ENCODE peak calls at places on chromosomes 4 and X, in six cellular contexts. M, C, P, O, V and F are unnamed samples.

GRCh38 chr4:67765401-67765800 is 11.2 kb upstream of the GNRHR start:
- DNase-seq in C (no peak), V (no peak), M (no peak), P (no peak), O (no peak), F (no peak)

GRCh38 chr4:47719576-47719975 is 118.3 kb downstream of the CORIN start:
- DNase-seq in M (no peak), V (no peak), C (no peak), O (no peak), P (no peak), F (no peak)

GRCh38 chrX:74534569-74535038 is 79.8 kb downstream of the RLIM start:
- DNase-seq in V (no peak), O (no peak), M (no peak), C (no peak), P (no peak), F (no peak)

GRCh38 chr4:140790765-140791164 is 34.6 kb upstream of the TBC1D9 start:
- DNase-seq in V (no peak), C (peak; percentile 64), M (no peak), O (peak; percentile 64), P (no peak), F (peak; percentile 49)

GRCh38 chr4:85039526-85039925 is 73.0 kb upstream of the WDFY3 start:
- DNase-seq in V (no peak), C (no peak), O (no peak), P (no peak), M (no peak), F (no peak)

GRCh38 chrX:136168929-136169735 is 21.8 kb downstream of the FHL1 start:
- DNase-seq in P (peak; percentile 69), V (no peak), M (no peak), C (no peak), O (peak; percentile 84), F (no peak)

GRCh38 chrX:20487227-20487626 is 220.5 kb upstream of the RPS6KA3 start:
- DNase-seq in O (no peak), V (no peak), M (no peak), P (no peak), C (no peak), F (no peak)

GRCh38 chr4:70518716-70519115 is 347 bp downstream of the AMTN start:
- DNase-seq in P (no peak), M (no peak), O (no peak), C (no peak), V (no peak), F (no peak)

GRCh38 chr4:6307891-6308290 is 38.2 kb downstream of the WFS1 start:
- DNase-seq in C (no peak), V (no peak), P (no peak), O (no peak), M (no peak), F (no peak)

GRCh38 chr4:71732066-71732465 is 51.8 kb downstream of the GC start:
- DNase-seq in V (no peak), C (no peak), P (no peak), M (no peak), O (no peak), F (no peak)

GRCh38 chr4:183898456-183898855 is 6.7 kb upstream of the STOX2 start:
- DNase-seq in O (no peak), M (no peak), C (no peak), V (no peak), P (no peak), F (no peak)

GRCh38 chr4:153420361-153420760 is 45.8 kb upstream of the TMEM131L start:
- DNase-seq in O (no peak), P (no peak), C (no peak), M (no peak), V (no peak), F (no peak)

GRCh38 chr4:128623508-128624215 is 185.8 kb upstream of the JADE1 start:
- DNase-seq in C (no peak), P (no peak), M (no peak), V (no peak), O (no peak), F (no peak)

GRCh38 chr4:115944146-115944905 is 830.9 kb upstream of the NDST4 start:
- DNase-seq in C (no peak), P (no peak), M (no peak), O (no peak), V (no peak), F (no peak)

GRCh38 chr4:190020790-190021717 is 6.0 kb downstream of the FRG2 start:
- DNase-seq in V (peak; percentile 51), M (peak; percentile 74), O (peak; percentile 58), P (no peak), C (peak; percentile 41), F (peak; percentile 83)

GRCh38 chr4:78040431-78040830 is 16.7 kb upstream of the FRAS1 start:
- DNase-seq in O (no peak), P (no peak), V (no peak), M (no peak), C (no peak), F (no peak)

GRCh38 chr4:92234393-92235176 is 69.2 kb upstream of the GRID2 start:
- DNase-seq in P (no peak), C (no peak), O (no peak), M (no peak), V (no peak), F (no peak)

GRCh38 chr4:541271-541670 is 34.8 kb downstream of the TMEM271 start:
- DNase-seq in C (no peak), M (no peak), P (no peak), V (no peak), O (peak; percentile 14), F (no peak)

GRCh38 chr4:47704693-47705325 is 133.1 kb downstream of the CORIN start:
- DNase-seq in P (no peak), C (peak; percentile 63), O (peak; percentile 60), V (peak; percentile 35), M (no peak), F (no peak)

GRCh38 chr4:2051086-2051485 is 8.0 kb upstream of the NAT8L start:
- DNase-seq in O (peak; percentile 15), C (no peak), M (no peak), P (no peak), V (no peak), F (peak; percentile 80)

GRCh38 chrX:37998586-37999267 is 7.6 kb upstream of the SYTL5 start:
- DNase-seq in C (no peak), P (no peak), M (peak; percentile 14), O (no peak), V (no peak), F (no peak)

GRCh38 chr4:150119492-150119891 is 41.2 kb downstream of the DCLK2 start:
- DNase-seq in C (no peak), O (no peak), V (no peak), M (peak; percentile 20), P (no peak), F (no peak)

GRCh38 chr4:107379054-107379869 is 340.8 kb downstream of the PAPSS1 start:
- DNase-seq in C (no peak), O (no peak), P (no peak), V (no peak), M (no peak), F (no peak)

GRCh38 chr4:70651864-70652506 is 14.3 kb downstream of the JCHAIN start:
- DNase-seq in P (no peak), O (no peak), V (no peak), C (no peak), M (peak; percentile 15), F (no peak)

GRCh38 chr4:139222215-139222614 is 45.2 kb upstream of the ELF2 start:
- DNase-seq in P (no peak), M (no peak), O (no peak), V (no peak), C (no peak), F (no peak)
- TF ChIP-seq POLR2A in P (no peak), M (no peak), O (no peak), V (no peak), C (no peak), F (no peak)

GRCh38 chr4:102734116-102734515 is 26.7 kb downstream of the MANBA start:
- DNase-seq in P (no peak), C (no peak), V (no peak), M (no peak), O (no peak), F (no peak)

GRCh38 chr4:102732678-102733445 is 27.9 kb downstream of the MANBA start:
- DNase-seq in P (no peak), C (no peak), V (no peak), M (no peak), O (no peak), F (no peak)

GRCh38 chr4:102734591-102735385 is 26.0 kb downstream of the MANBA start:
- DNase-seq in C (no peak), O (no peak), M (no peak), P (no peak), V (peak; percentile 28), F (no peak)

GRCh38 chr4:102735578-102735977 is 25.2 kb downstream of the MANBA start:
- DNase-seq in V (no peak), O (no peak), P (no peak), C (no peak), M (no peak), F (no peak)

DNA sequence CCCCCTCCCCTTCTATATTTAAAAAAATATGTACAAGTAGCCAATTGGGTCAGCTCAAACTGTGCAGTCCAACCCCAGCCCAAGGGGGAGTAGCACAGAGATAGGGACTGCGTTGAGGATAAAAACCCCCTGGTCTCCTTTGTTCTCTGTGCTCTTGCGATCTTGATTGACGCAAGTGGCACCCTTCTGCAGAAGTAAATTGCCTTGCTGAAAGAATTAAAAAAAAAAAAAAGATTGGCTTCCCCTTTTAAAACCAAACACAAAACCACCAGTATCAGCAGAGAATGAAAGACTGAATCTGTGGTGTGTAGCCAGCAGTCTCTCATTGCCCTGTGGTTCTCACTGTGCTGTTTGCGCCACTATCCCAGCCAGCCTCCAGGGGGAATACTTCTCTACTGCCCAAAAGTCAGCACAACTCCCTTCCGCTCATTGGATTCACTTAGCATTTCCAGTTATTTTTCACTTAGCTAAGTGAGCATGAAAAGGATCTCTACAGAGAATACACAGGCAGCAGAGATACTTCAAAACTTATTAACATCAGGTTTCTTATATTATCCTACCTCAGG is 29.7 kb downstream of the MANBA start:
- DNase-seq in M (no peak), V (no peak), O (no peak), C (no peak), P (no peak), F (no peak)
- TF ChIP-seq CTCF in M (no peak), V (no peak), O (no peak), C (no peak), P (no peak), F (no peak)

GRCh38 chr4:89929425-89930272 is 35.0 kb downstream of the MMRN1 start:
- DNase-seq in M (no peak), P (no peak), O (no peak), V (no peak), C (no peak), F (no peak)
- H3K4me3 ChIP-seq in M (no peak overlapping the region), P (no peak overlapping the region), O (no peak overlapping the region), V (no peak overlapping the region), C (no peak overlapping the region), F (no peak overlapping the region)

DNA sequence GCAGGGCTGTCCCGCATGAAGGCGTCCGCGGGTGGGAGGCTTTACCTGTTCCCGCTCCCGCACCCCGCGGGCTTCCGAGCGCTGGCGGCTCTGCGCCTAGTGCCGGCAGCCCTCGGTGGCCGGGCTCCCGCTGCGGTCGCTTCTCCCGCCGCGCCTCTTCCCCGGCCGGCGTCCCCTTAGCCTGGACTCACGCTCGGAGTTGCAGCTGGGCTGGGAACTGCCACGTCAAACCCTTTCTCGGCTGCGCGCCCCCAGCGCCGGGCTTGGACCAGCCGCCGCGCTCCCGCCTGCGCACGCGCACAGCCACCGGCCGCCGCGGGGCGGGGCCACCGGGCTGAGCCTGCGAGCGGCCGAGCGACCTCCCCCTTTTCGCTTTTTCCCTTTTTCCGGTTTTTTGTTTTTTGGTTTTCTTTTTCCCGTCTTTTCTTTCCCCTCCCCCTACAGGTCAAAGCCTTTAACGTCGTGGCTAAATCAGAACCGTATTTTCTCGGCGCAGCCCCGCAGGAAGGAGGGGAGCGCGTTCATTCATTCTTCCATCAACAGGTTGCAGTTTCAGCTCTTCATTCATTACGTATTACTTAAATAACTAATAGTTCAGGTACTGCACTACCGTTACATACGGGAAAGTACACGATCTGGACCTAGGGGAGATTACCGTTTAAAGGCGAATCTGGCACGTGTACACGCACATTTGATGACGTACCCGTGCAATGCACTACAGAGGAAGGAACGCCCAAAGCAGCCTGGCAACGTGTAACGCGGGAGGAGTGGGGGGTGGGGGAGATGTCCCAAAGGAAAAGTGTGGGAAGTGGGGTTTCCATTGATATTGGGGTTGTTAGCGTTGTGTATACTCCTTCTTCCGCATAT is at the start of gene SEC24D:
- DNase-seq in V (peak; percentile 91), C (peak; percentile 91), O (peak; percentile 92), M (peak; percentile 81), P (peak; percentile 89), F (peak; percentile 66)
- TF ChIP-seq POLR2A in V (no peak), C (peak; percentile 73), O (peak; percentile 85), M (no peak), P (peak; percentile 80), F (no peak)